ENCODE peak calls at places on chromosomes 5 and 9, in ten cellular contexts. L is natural killer cell, H is DND-41, K is kidney, X is fibroblast of villous mesenchyme, F is thoracic aorta, V is left lung, Q is cardiac fibroblast, Y is Peyer's patch, G is RWPE1. U is an unnamed sample.

GRCh38 chr9:88258587-88258986 is 120.3 kb upstream of the SPATA31C2 start:
- DNase-seq in Q (peak), K (peak), F (peak), Y (no peak), H (no peak), G (no peak), V (no peak), X (peak), L (no peak), U (no peak)

GRCh38 chr5:139593716-139594319 is 32.7 kb downstream of the UBE2D2 start:
- DNase-seq in Y (no peak), L (no peak), X (peak), G (peak), Q (peak), F (no peak), V (no peak), K (no peak), H (no peak), U (no peak)

GRCh38 chr5:142924135-142924883 is 154.1 kb downstream of the ARHGAP26 start:
- DNase-seq in Y (no peak), F (no peak), G (peak), X (peak), Q (peak), K (no peak), H (peak), L (no peak), V (no peak), U (no peak)

GRCh38 chr9:4305065-4305481 is 5.2 kb upstream of the GLIS3 start:
- DNase-seq in G (no peak), X (no peak), F (no peak), H (no peak), Y (no peak), V (no peak), Q (no peak), L (no peak), K (no peak), U (no peak)

GRCh38 chr5:1985781-1986180 is 103.1 kb upstream of the IRX4 start:
- DNase-seq in V (no peak), H (no peak), L (no peak), F (no peak), K (no peak), X (no peak), G (no peak), Q (no peak), Y (no peak), U (no peak)

GRCh38 chr9:78261403-78262001 is 25.6 kb downstream of the CEP78 start:
- DNase-seq in V (no peak), L (no peak), Q (peak), H (no peak), K (no peak), X (peak), G (peak), F (no peak), Y (no peak), U (no peak)

GRCh38 chr5:163878490-163878889 is 373.1 kb downstream of the MAT2B start:
- DNase-seq in L (no peak), G (no peak), K (no peak), Y (no peak), V (no peak), Q (no peak), H (no peak), F (no peak), X (no peak), U (no peak)

GRCh38 chr9:14433841-14434511 is 120.0 kb upstream of the NFIB start:
- DNase-seq in Q (peak), G (peak), H (no peak), V (no peak), F (no peak), K (no peak), Y (no peak), L (no peak), X (peak), U (no peak)

GRCh38 chr9:70472268-70473249 is 58.1 kb upstream of the KLF9 start:
- DNase-seq in F (no peak), Q (peak), Y (no peak), K (no peak), V (no peak), X (no peak), G (no peak), L (no peak), H (no peak), U (no peak)

GRCh38 chr5:74034738-74035137 is 408.7 kb downstream of the ARHGEF28 start:
- DNase-seq in F (no peak), V (no peak), Y (no peak), K (no peak), X (no peak), Q (peak), L (no peak), G (peak), H (no peak), U (no peak)

GRCh38 chr5:41629897-41630296 is 119.5 kb upstream of the PLCXD3 start:
- DNase-seq in Q (no peak), Y (no peak), F (no peak), G (no peak), H (no peak), L (no peak), X (no peak), V (no peak), K (no peak), U (no peak)

GRCh38 chr5:7208911-7209310 is 187.0 kb upstream of the ADCY2 start:
- DNase-seq in G (no peak), H (no peak), X (no peak), V (no peak), Q (no peak), L (no peak), Y (no peak), K (no peak), F (no peak), U (no peak)

GRCh38 chr5:89313804-89314588 is 431.0 kb upstream of the MEF2C start:
- DNase-seq in Q (peak), F (no peak), G (peak), H (no peak), L (peak), X (peak), K (no peak), V (no peak), Y (no peak), U (no peak)

GRCh38 chr5:68187268-68188055 is 28.1 kb upstream of the PIK3R1 start:
- DNase-seq in G (no peak), X (peak), K (peak), V (peak), H (no peak), L (no peak), Q (peak), Y (no peak), F (no peak), U (no peak)

GRCh38 chr5:107169871-107170270 is 500.9 kb downstream of the EFNA5 start:
- DNase-seq in Y (no peak), V (no peak), Q (no peak), H (no peak), F (no peak), L (no peak), G (no peak), X (no peak), K (no peak), U (no peak)

GRCh38 chr9:127291379-127291778 is 26.8 kb downstream of the GARNL3 start:
- DNase-seq in Y (no peak), G (no peak), Q (no peak), K (no peak), V (no peak), L (no peak), H (no peak), X (no peak), F (no peak), U (no peak)

GRCh38 chr5:61993446-61994017 is 312.5 kb upstream of the KIF2A start:
- DNase-seq in H (no peak), F (no peak), K (no peak), X (no peak), L (no peak), Y (no peak), G (no peak), Q (no peak), V (no peak), U (no peak)

GRCh38 chr5:126513703-126514102 is 81.3 kb downstream of the ALDH7A1 start:
- DNase-seq in G (no peak), H (no peak), Q (no peak), Y (no peak), K (no peak), L (no peak), F (no peak), X (peak), V (no peak), U (no peak)

GRCh38 chr9:72599874-72600534 is 78.6 kb downstream of the TMC1 start:
- DNase-seq in F (no peak), G (no peak), H (no peak), V (no peak), Y (no peak), Q (no peak), X (no peak), K (no peak), L (no peak), U (no peak)

GRCh38 chr9:75855509-75855908 is 35.0 kb upstream of the PCSK5 start:
- DNase-seq in F (no peak), G (peak), Y (no peak), L (no peak), K (no peak), V (no peak), Q (peak), X (peak), H (no peak), U (peak)

GRCh38 chr5:31664566-31664965 is 25.6 kb downstream of the PDZD2 start:
- DNase-seq in Y (no peak), G (no peak), V (no peak), F (no peak), K (no peak), H (peak), X (no peak), L (no peak), Q (peak), U (peak)
- TF ChIP-seq CTCF in Y (no peak), G (no peak), V (no peak), F (no peak), K (peak), H (peak), X (no peak), L (no peak), Q (no peak), U (peak)

GRCh38 chr9:125337282-125337681 is 75.7 kb downstream of the GAPVD1 start:
- DNase-seq in K (no peak), Q (no peak), G (no peak), F (no peak), L (no peak), H (no peak), X (peak), Y (no peak), V (no peak), U (no peak)
- TF ChIP-seq CTCF in K (no peak), Q (no peak), G (no peak), F (no peak), L (no peak), H (no peak), X (peak), Y (no peak), V (no peak), U (peak)

DNA sequence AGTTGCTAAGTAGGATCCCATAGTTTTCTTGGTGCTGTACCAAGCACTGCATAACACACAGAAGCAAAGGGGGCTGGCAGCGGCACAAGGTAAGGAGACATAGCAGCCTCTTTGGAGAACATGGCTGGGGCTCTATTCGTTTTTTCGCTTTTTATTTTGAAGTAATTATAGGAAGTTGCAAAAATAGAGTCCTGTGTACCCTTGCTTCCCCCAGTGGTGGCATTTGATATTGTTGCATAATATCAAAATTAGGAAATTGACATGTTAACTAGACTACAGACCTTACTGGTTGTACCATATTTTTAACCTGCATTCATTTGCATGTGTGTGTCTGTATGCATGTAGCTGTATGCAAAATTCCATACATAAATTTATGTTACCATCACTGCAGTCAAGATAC is 6.6 kb upstream of the UBQLN1 start:
- DNase-seq in K (no peak), X (no peak), F (no peak), H (no peak), V (no peak), Y (no peak), Q (no peak), L (no peak), G (no peak), U (no peak)
- TF ChIP-seq CTCF in K (no peak), X (peak), F (peak), H (peak), V (peak), Y (peak), Q (peak), L (peak), G (peak), U (no peak)

GRCh38 chr5:45772402-45772801 is 76.2 kb upstream of the HCN1 start:
- DNase-seq in F (no peak), X (no peak), H (no peak), V (no peak), G (no peak), Y (no peak), L (no peak), K (no peak), Q (no peak), U (no peak)

GRCh38 chr5:45779874-45780671 is 83.9 kb upstream of the HCN1 start:
- DNase-seq in V (no peak), G (no peak), L (no peak), H (no peak), K (no peak), F (no peak), Q (no peak), X (no peak), Y (no peak), U (no peak)

DNA sequence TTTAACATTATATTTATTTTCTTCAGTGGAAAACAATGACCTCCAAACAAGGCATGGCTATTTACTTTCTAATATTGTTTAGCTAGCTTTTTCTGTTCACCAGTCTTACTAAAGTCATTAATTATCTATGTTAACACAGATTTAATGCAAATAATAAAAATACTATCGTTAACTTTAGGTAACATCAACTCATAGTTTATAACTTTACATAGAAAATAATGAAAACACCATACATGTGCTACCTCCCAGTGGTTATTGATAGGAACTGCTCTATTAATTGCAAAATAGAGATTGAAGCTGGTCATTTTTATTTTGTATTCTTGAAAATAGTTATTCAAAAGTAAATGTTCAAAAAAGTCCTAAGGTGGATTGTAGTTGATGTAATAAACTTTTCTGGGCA is 78.3 kb upstream of the HCN1 start:
- DNase-seq in X (no peak), K (no peak), Y (no peak), H (no peak), V (no peak), Q (peak), F (no peak), G (peak), L (no peak), U (no peak)
- TF ChIP-seq CTCF in X (no peak), K (no peak), Y (no peak), H (no peak), V (peak), Q (no peak), F (no peak), G (peak), L (no peak), U (peak)

GRCh38 chr5:87916320-87916719 is 352.3 kb downstream of the TMEM161B start:
- DNase-seq in H (no peak), G (no peak), Y (no peak), V (no peak), F (no peak), K (no peak), L (no peak), Q (no peak), X (no peak), U (no peak)
- TF ChIP-seq CTCF in H (no peak), G (no peak), Y (no peak), V (no peak), F (no peak), K (no peak), L (no peak), Q (no peak), X (no peak), U (no peak)

GRCh38 chr9:94554439-94555331 is at the start of gene PCAT7:
- DNase-seq in K (no peak), V (peak), Q (peak), Y (no peak), X (peak), G (peak), L (no peak), F (no peak), H (peak), U (peak)
- TF ChIP-seq CTCF in K (peak), V (no peak), Q (peak), Y (peak), X (peak), G (peak), L (no peak), F (peak), H (peak), U (peak)

GRCh38 chr5:179275381-179275878 is 69.8 kb downstream of the ADAMTS2 start:
- DNase-seq in V (peak), H (no peak), G (no peak), Y (no peak), F (no peak), L (no peak), K (peak), Q (no peak), X (no peak), U (no peak)

GRCh38 chr5:179273441-179274145 is 71.7 kb downstream of the ADAMTS2 start:
- DNase-seq in X (no peak), L (no peak), V (peak), Y (no peak), K (peak), G (no peak), Q (no peak), H (no peak), F (no peak), U (no peak)

GRCh38 chr5:179273074-179273435 is 72.2 kb downstream of the ADAMTS2 start:
- DNase-seq in H (no peak), F (no peak), G (no peak), L (no peak), K (peak), V (peak), Q (no peak), Y (no peak), X (no peak), U (no peak)

GRCh38 chr5:179275941-179276837 is 69.1 kb downstream of the ADAMTS2 start:
- DNase-seq in Y (peak), Q (peak), X (peak), L (no peak), G (no peak), V (peak), H (no peak), K (peak), F (peak), U (no peak)

GRCh38 chr5:179274321-179275315 is 70.6 kb downstream of the ADAMTS2 start:
- DNase-seq in V (peak), H (no peak), Q (no peak), L (no peak), K (peak), F (no peak), X (no peak), Y (no peak), G (no peak), U (no peak)
- TF ChIP-seq CTCF in V (no peak), H (no peak), Q (no peak), L (no peak), K (no peak), F (no peak), X (peak), Y (no peak), G (no peak), U (no peak)